ENCODE peak calls at places on chromosomes 16 and 17, in six cellular contexts. One of them, this sample, is unnamed.

GRCh38 chr17:76432712-76433336 is 20.1 kb downstream of the UBE2O start:
- DNase-seq in hippocampal formation: no peak
- DNase-seq in PC-9: no peak
- DNase-seq in naive B cell: no peak
- DNase-seq in stimulated activated CD4-positive, alpha-beta T cell treated with anti-CD3 and anti-CD28 coated beads, Interleukin-15, amount 100 ng/mL, for 1 hour: no peak
- DNase-seq in cardiac fibroblast: peak; percentile 46
- DNase-seq in this sample: peak; percentile 59

GRCh38 chr17:79038545-79039135 is 14.7 kb downstream of the C1QTNF1 start:
- DNase-seq in cardiac fibroblast: peak; percentile 99
- DNase-seq in PC-9: no peak
- DNase-seq in naive B cell: no peak
- DNase-seq in hippocampal formation: no peak
- DNase-seq in stimulated activated CD4-positive, alpha-beta T cell treated with anti-CD3 and anti-CD28 coated beads, Interleukin-15, amount 100 ng/mL, for 1 hour: no peak
- DNase-seq in this sample: peak; percentile 90

GRCh38 chr16:88585269-88585668 is 15.1 kb downstream of the ZC3H18 start:
- DNase-seq in PC-9: no peak
- DNase-seq in hippocampal formation: no peak
- DNase-seq in stimulated activated CD4-positive, alpha-beta T cell treated with anti-CD3 and anti-CD28 coated beads, Interleukin-15, amount 100 ng/mL, for 1 hour: no peak
- DNase-seq in cardiac fibroblast: no peak
- DNase-seq in naive B cell: no peak
- DNase-seq in this sample: no peak

GRCh38 chr16:66872927-66873684 is 7.2 kb upstream of the PDP2 start:
- DNase-seq in hippocampal formation: peak; percentile 80
- DNase-seq in cardiac fibroblast: peak; percentile 100
- DNase-seq in stimulated activated CD4-positive, alpha-beta T cell treated with anti-CD3 and anti-CD28 coated beads, Interleukin-15, amount 100 ng/mL, for 1 hour: peak; percentile 77
- DNase-seq in naive B cell: peak; percentile 80
- DNase-seq in PC-9: peak; percentile 90
- DNase-seq in this sample: peak; percentile 100

GRCh38 chr16:15858921-15859668 is 2.3 kb upstream of the MYH11 start:
- DNase-seq in hippocampal formation: no peak
- DNase-seq in PC-9: no peak
- DNase-seq in stimulated activated CD4-positive, alpha-beta T cell treated with anti-CD3 and anti-CD28 coated beads, Interleukin-15, amount 100 ng/mL, for 1 hour: no peak
- DNase-seq in cardiac fibroblast: no peak
- DNase-seq in naive B cell: no peak
- DNase-seq in this sample: no peak

GRCh38 chr17:59725691-59726090 is 18.2 kb downstream of the VMP1 start:
- DNase-seq in hippocampal formation: no peak
- DNase-seq in naive B cell: no peak
- DNase-seq in stimulated activated CD4-positive, alpha-beta T cell treated with anti-CD3 and anti-CD28 coated beads, Interleukin-15, amount 100 ng/mL, for 1 hour: no peak
- DNase-seq in PC-9: no peak
- DNase-seq in cardiac fibroblast: peak; percentile 87
- DNase-seq in this sample: peak; percentile 28

GRCh38 chr17:77865716-77866115 is 92.8 kb upstream of the TNRC6C start:
- DNase-seq in PC-9: no peak
- DNase-seq in stimulated activated CD4-positive, alpha-beta T cell treated with anti-CD3 and anti-CD28 coated beads, Interleukin-15, amount 100 ng/mL, for 1 hour: no peak
- DNase-seq in cardiac fibroblast: no peak
- DNase-seq in hippocampal formation: no peak
- DNase-seq in naive B cell: no peak
- DNase-seq in this sample: no peak

GRCh38 chr16:9124444-9124843 is 33.0 kb downstream of the HAPSTR1 start:
- DNase-seq in cardiac fibroblast: no peak
- DNase-seq in stimulated activated CD4-positive, alpha-beta T cell treated with anti-CD3 and anti-CD28 coated beads, Interleukin-15, amount 100 ng/mL, for 1 hour: no peak
- DNase-seq in hippocampal formation: no peak
- DNase-seq in PC-9: no peak
- DNase-seq in naive B cell: no peak
- DNase-seq in this sample: no peak

GRCh38 chr17:78602246-78602645 is 25.1 kb upstream of the DNAH17 start:
- DNase-seq in cardiac fibroblast: no peak
- DNase-seq in naive B cell: no peak
- DNase-seq in PC-9: no peak
- DNase-seq in hippocampal formation: no peak
- DNase-seq in stimulated activated CD4-positive, alpha-beta T cell treated with anti-CD3 and anti-CD28 coated beads, Interleukin-15, amount 100 ng/mL, for 1 hour: no peak
- DNase-seq in this sample: no peak

GRCh38 chr17:80855196-80855967 is 136.3 kb upstream of the CHMP6 start:
- DNase-seq in hippocampal formation: no peak
- DNase-seq in cardiac fibroblast: no peak
- DNase-seq in naive B cell: no peak
- DNase-seq in PC-9: no peak
- DNase-seq in stimulated activated CD4-positive, alpha-beta T cell treated with anti-CD3 and anti-CD28 coated beads, Interleukin-15, amount 100 ng/mL, for 1 hour: no peak
- DNase-seq in this sample: no peak

GRCh38 chr16:22260490-22260889 is 36.7 kb upstream of the POLR3E start:
- DNase-seq in PC-9: no peak
- DNase-seq in stimulated activated CD4-positive, alpha-beta T cell treated with anti-CD3 and anti-CD28 coated beads, Interleukin-15, amount 100 ng/mL, for 1 hour: no peak
- DNase-seq in cardiac fibroblast: no peak
- DNase-seq in naive B cell: no peak
- DNase-seq in hippocampal formation: no peak
- DNase-seq in this sample: no peak

GRCh38 chr16:87461466-87461975 is 31.3 kb downstream of the ZCCHC14 start:
- DNase-seq in naive B cell: no peak
- DNase-seq in hippocampal formation: no peak
- DNase-seq in cardiac fibroblast: peak; percentile 47
- DNase-seq in PC-9: peak; percentile 93
- DNase-seq in stimulated activated CD4-positive, alpha-beta T cell treated with anti-CD3 and anti-CD28 coated beads, Interleukin-15, amount 100 ng/mL, for 1 hour: no peak
- DNase-seq in this sample: peak; percentile 31

GRCh38 chr17:17783825-17784598 is 52.8 kb downstream of the SREBF1 start:
- DNase-seq in PC-9: no peak
- DNase-seq in stimulated activated CD4-positive, alpha-beta T cell treated with anti-CD3 and anti-CD28 coated beads, Interleukin-15, amount 100 ng/mL, for 1 hour: no peak
- DNase-seq in naive B cell: peak; percentile 78
- DNase-seq in cardiac fibroblast: peak; percentile 38
- DNase-seq in hippocampal formation: peak; percentile 49
- DNase-seq in this sample: peak; percentile 56

GRCh38 chr17:61161615-61162134 is 238.0 kb upstream of the TBX2 start:
- DNase-seq in hippocampal formation: no peak
- DNase-seq in cardiac fibroblast: no peak
- DNase-seq in naive B cell: no peak
- DNase-seq in stimulated activated CD4-positive, alpha-beta T cell treated with anti-CD3 and anti-CD28 coated beads, Interleukin-15, amount 100 ng/mL, for 1 hour: no peak
- DNase-seq in PC-9: no peak
- DNase-seq in this sample: no peak

GRCh38 chr16:18024566-18024965 is 312.0 kb downstream of the NPIPA8 start:
- DNase-seq in stimulated activated CD4-positive, alpha-beta T cell treated with anti-CD3 and anti-CD28 coated beads, Interleukin-15, amount 100 ng/mL, for 1 hour: no peak
- DNase-seq in cardiac fibroblast: no peak
- DNase-seq in hippocampal formation: no peak
- DNase-seq in PC-9: no peak
- DNase-seq in naive B cell: no peak
- DNase-seq in this sample: no peak

GRCh38 chr17:10087333-10087732 is 111.1 kb downstream of the GAS7 start:
- DNase-seq in cardiac fibroblast: no peak
- DNase-seq in PC-9: no peak
- DNase-seq in stimulated activated CD4-positive, alpha-beta T cell treated with anti-CD3 and anti-CD28 coated beads, Interleukin-15, amount 100 ng/mL, for 1 hour: no peak
- DNase-seq in hippocampal formation: no peak
- DNase-seq in naive B cell: peak; percentile 37
- DNase-seq in this sample: no peak

GRCh38 chr16:50154369-50154947 is 1.4 kb downstream of the TENT4B start:
- DNase-seq in stimulated activated CD4-positive, alpha-beta T cell treated with anti-CD3 and anti-CD28 coated beads, Interleukin-15, amount 100 ng/mL, for 1 hour: no peak
- DNase-seq in cardiac fibroblast: peak; percentile 34
- DNase-seq in naive B cell: no peak
- DNase-seq in PC-9: no peak
- DNase-seq in hippocampal formation: no peak
- DNase-seq in this sample: no peak

GRCh38 chr16:13335894-13336293 is 434.5 kb downstream of the SHISA9 start:
- DNase-seq in naive B cell: no peak
- DNase-seq in hippocampal formation: no peak
- DNase-seq in stimulated activated CD4-positive, alpha-beta T cell treated with anti-CD3 and anti-CD28 coated beads, Interleukin-15, amount 100 ng/mL, for 1 hour: no peak
- DNase-seq in PC-9: no peak
- DNase-seq in cardiac fibroblast: no peak
- DNase-seq in this sample: no peak

GRCh38 chr16:51665599-51665998 is 514.5 kb upstream of the SALL1 start:
- DNase-seq in naive B cell: no peak
- DNase-seq in stimulated activated CD4-positive, alpha-beta T cell treated with anti-CD3 and anti-CD28 coated beads, Interleukin-15, amount 100 ng/mL, for 1 hour: no peak
- DNase-seq in PC-9: no peak
- DNase-seq in cardiac fibroblast: no peak
- DNase-seq in hippocampal formation: no peak
- DNase-seq in this sample: no peak

GRCh38 chr17:688100-688989 is 26.3 kb downstream of the VPS53 start:
- DNase-seq in hippocampal formation: no peak
- DNase-seq in stimulated activated CD4-positive, alpha-beta T cell treated with anti-CD3 and anti-CD28 coated beads, Interleukin-15, amount 100 ng/mL, for 1 hour: no peak
- DNase-seq in PC-9: no peak
- DNase-seq in naive B cell: no peak
- DNase-seq in cardiac fibroblast: peak; percentile 53
- DNase-seq in this sample: no peak

GRCh38 chr17:83145831-83146230 is 66.4 kb downstream of the METRNL start:
- DNase-seq in PC-9: no peak
- DNase-seq in stimulated activated CD4-positive, alpha-beta T cell treated with anti-CD3 and anti-CD28 coated beads, Interleukin-15, amount 100 ng/mL, for 1 hour: no peak
- DNase-seq in cardiac fibroblast: no peak
- DNase-seq in naive B cell: no peak
- DNase-seq in hippocampal formation: no peak
- DNase-seq in this sample: no peak

GRCh38 chr17:81419333-81419885 is 24.2 kb downstream of the BAHCC1 start:
- DNase-seq in PC-9: peak; percentile 94
- DNase-seq in hippocampal formation: peak; percentile 30
- DNase-seq in naive B cell: no peak
- DNase-seq in cardiac fibroblast: peak; percentile 90
- DNase-seq in stimulated activated CD4-positive, alpha-beta T cell treated with anti-CD3 and anti-CD28 coated beads, Interleukin-15, amount 100 ng/mL, for 1 hour: no peak
- DNase-seq in this sample: peak; percentile 78

GRCh38 chr16:83458612-83459011 is 349.2 kb upstream of the HSBP1 start:
- DNase-seq in hippocampal formation: no peak
- DNase-seq in cardiac fibroblast: peak; percentile 83
- DNase-seq in naive B cell: no peak
- DNase-seq in stimulated activated CD4-positive, alpha-beta T cell treated with anti-CD3 and anti-CD28 coated beads, Interleukin-15, amount 100 ng/mL, for 1 hour: no peak
- DNase-seq in PC-9: no peak
- DNase-seq in this sample: peak; percentile 23

GRCh38 chr17:55577011-55577586 is 65.8 kb upstream of the SMIM36 start:
- DNase-seq in naive B cell: peak; percentile 21
- DNase-seq in PC-9: no peak
- DNase-seq in cardiac fibroblast: peak; percentile 71
- DNase-seq in hippocampal formation: no peak
- DNase-seq in stimulated activated CD4-positive, alpha-beta T cell treated with anti-CD3 and anti-CD28 coated beads, Interleukin-15, amount 100 ng/mL, for 1 hour: no peak
- DNase-seq in this sample: peak; percentile 82

GRCh38 chr17:55817273-55817709 is 66.4 kb downstream of the PCTP start:
- DNase-seq in PC-9: no peak
- DNase-seq in cardiac fibroblast: peak; percentile 1
- DNase-seq in hippocampal formation: no peak
- DNase-seq in naive B cell: no peak
- DNase-seq in stimulated activated CD4-positive, alpha-beta T cell treated with anti-CD3 and anti-CD28 coated beads, Interleukin-15, amount 100 ng/mL, for 1 hour: no peak
- DNase-seq in this sample: peak; percentile 9

GRCh38 chr16:84484579-84485254 is 19.7 kb downstream of the MEAK7 start:
- DNase-seq in cardiac fibroblast: peak; percentile 72
- DNase-seq in stimulated activated CD4-positive, alpha-beta T cell treated with anti-CD3 and anti-CD28 coated beads, Interleukin-15, amount 100 ng/mL, for 1 hour: no peak
- DNase-seq in naive B cell: no peak
- DNase-seq in PC-9: peak; percentile 31
- DNase-seq in hippocampal formation: peak; percentile 74
- DNase-seq in this sample: peak; percentile 58

GRCh38 chr17:75012320-75013076 is at the start of gene MRPL58:
- DNase-seq in naive B cell: peak; percentile 79
- DNase-seq in hippocampal formation: peak; percentile 80
- DNase-seq in PC-9: peak; percentile 83
- DNase-seq in cardiac fibroblast: peak; percentile 87
- DNase-seq in stimulated activated CD4-positive, alpha-beta T cell treated with anti-CD3 and anti-CD28 coated beads, Interleukin-15, amount 100 ng/mL, for 1 hour: peak; percentile 72
- DNase-seq in this sample: peak; percentile 84

GRCh38 chr17:81608082-81608481 is 28.8 kb downstream of the NPLOC4 start:
- DNase-seq in PC-9: no peak
- DNase-seq in cardiac fibroblast: no peak
- DNase-seq in naive B cell: no peak
- DNase-seq in stimulated activated CD4-positive, alpha-beta T cell treated with anti-CD3 and anti-CD28 coated beads, Interleukin-15, amount 100 ng/mL, for 1 hour: no peak
- DNase-seq in hippocampal formation: no peak
- DNase-seq in this sample: peak; percentile 43

GRCh38 chr17:42871647-42872046 is 20.6 kb downstream of the AOC3 start:
- DNase-seq in cardiac fibroblast: no peak
- DNase-seq in hippocampal formation: no peak
- DNase-seq in naive B cell: no peak
- DNase-seq in stimulated activated CD4-positive, alpha-beta T cell treated with anti-CD3 and anti-CD28 coated beads, Interleukin-15, amount 100 ng/mL, for 1 hour: no peak
- DNase-seq in PC-9: no peak
- DNase-seq in this sample: no peak

GRCh38 chr17:80703109-80703508 is 158.5 kb downstream of the RPTOR start:
- DNase-seq in PC-9: no peak
- DNase-seq in cardiac fibroblast: no peak
- DNase-seq in naive B cell: no peak
- DNase-seq in stimulated activated CD4-positive, alpha-beta T cell treated with anti-CD3 and anti-CD28 coated beads, Interleukin-15, amount 100 ng/mL, for 1 hour: no peak
- DNase-seq in hippocampal formation: no peak
- DNase-seq in this sample: no peak

GRCh38 chr17:29131814-29132682 is 48.1 kb downstream of the MYO18A start:
- DNase-seq in hippocampal formation: no peak
- DNase-seq in cardiac fibroblast: peak; percentile 72
- DNase-seq in stimulated activated CD4-positive, alpha-beta T cell treated with anti-CD3 and anti-CD28 coated beads, Interleukin-15, amount 100 ng/mL, for 1 hour: no peak
- DNase-seq in naive B cell: no peak
- DNase-seq in PC-9: peak; percentile 72
- DNase-seq in this sample: peak; percentile 97

GRCh38 chr17:21387616-21388015 is 11.5 kb downstream of the KCNJ12 start:
- DNase-seq in stimulated activated CD4-positive, alpha-beta T cell treated with anti-CD3 and anti-CD28 coated beads, Interleukin-15, amount 100 ng/mL, for 1 hour: no peak
- DNase-seq in PC-9: no peak
- DNase-seq in cardiac fibroblast: no peak
- DNase-seq in hippocampal formation: no peak
- DNase-seq in naive B cell: no peak
- DNase-seq in this sample: no peak

GRCh38 chr17:35871415-35871814 is 2.7 kb upstream of the HEATR9 start:
- DNase-seq in naive B cell: no peak
- DNase-seq in stimulated activated CD4-positive, alpha-beta T cell treated with anti-CD3 and anti-CD28 coated beads, Interleukin-15, amount 100 ng/mL, for 1 hour: no peak
- DNase-seq in cardiac fibroblast: no peak
- DNase-seq in hippocampal formation: no peak
- DNase-seq in PC-9: no peak
- DNase-seq in this sample: no peak

GRCh38 chr17:8073627-8074485 is 13.7 kb downstream of the ALOX12B start:
- DNase-seq in cardiac fibroblast: peak; percentile 69
- DNase-seq in naive B cell: peak; percentile 86
- DNase-seq in stimulated activated CD4-positive, alpha-beta T cell treated with anti-CD3 and anti-CD28 coated beads, Interleukin-15, amount 100 ng/mL, for 1 hour: peak; percentile 84
- DNase-seq in hippocampal formation: peak; percentile 18
- DNase-seq in PC-9: peak; percentile 77
- DNase-seq in this sample: peak; percentile 34

GRCh38 chr16:87420401-87421368 is 28.5 kb downstream of the MAP1LC3B start:
- DNase-seq in stimulated activated CD4-positive, alpha-beta T cell treated with anti-CD3 and anti-CD28 coated beads, Interleukin-15, amount 100 ng/mL, for 1 hour: no peak
- DNase-seq in naive B cell: no peak
- DNase-seq in PC-9: no peak
- DNase-seq in cardiac fibroblast: no peak
- DNase-seq in hippocampal formation: no peak
- DNase-seq in this sample: no peak

GRCh38 chr17:50913120-50913519 is 47.0 kb upstream of the TOB1 start:
- DNase-seq in PC-9: no peak
- DNase-seq in naive B cell: no peak
- DNase-seq in stimulated activated CD4-positive, alpha-beta T cell treated with anti-CD3 and anti-CD28 coated beads, Interleukin-15, amount 100 ng/mL, for 1 hour: no peak
- DNase-seq in hippocampal formation: no peak
- DNase-seq in cardiac fibroblast: no peak
- DNase-seq in this sample: no peak

GRCh38 chr17:73639926-73640325 is 4.3 kb downstream of the SDK2 start:
- DNase-seq in stimulated activated CD4-positive, alpha-beta T cell treated with anti-CD3 and anti-CD28 coated beads, Interleukin-15, amount 100 ng/mL, for 1 hour: no peak
- DNase-seq in cardiac fibroblast: no peak
- DNase-seq in naive B cell: no peak
- DNase-seq in PC-9: no peak
- DNase-seq in hippocampal formation: no peak
- DNase-seq in this sample: no peak

This sample was measured in foreskin fibroblast.